ENCODE peak calls at places on chromosomes 12 and 14, in ten cellular contexts. One of them, this sample, is unnamed.

GRCh38 chr12:120234643-120235368 is 30.7 kb downstream of the PXN start:
- DNase-seq in IMR-90: peak; percentile 97
- DNase-seq in colonic mucosa: peak; percentile 74
- DNase-seq in spleen: peak; percentile 85
- DNase-seq in AG04449: peak; percentile 88
- DNase-seq in upper lobe of left lung: peak; percentile 89
- DNase-seq in AG09309: peak; percentile 86
- DNase-seq in lower leg skin: peak; percentile 91
- DNase-seq in left ventricle myocardium inferior: peak; percentile 86
- DNase-seq in GM12878: no peak
- DNase-seq in this sample: peak; percentile 99

GRCh38 chr14:56751471-56751870 is 58.8 kb downstream of the OTX2 start:
- DNase-seq in GM12878: no peak
- DNase-seq in AG09309: no peak
- DNase-seq in colonic mucosa: no peak
- DNase-seq in lower leg skin: no peak
- DNase-seq in IMR-90: no peak
- DNase-seq in left ventricle myocardium inferior: no peak
- DNase-seq in spleen: no peak
- DNase-seq in AG04449: no peak
- DNase-seq in upper lobe of left lung: no peak
- DNase-seq in this sample: no peak

GRCh38 chr12:114735011-114735410 is 51.0 kb upstream of the TBX3 start:
- DNase-seq in upper lobe of left lung: no peak
- DNase-seq in spleen: no peak
- DNase-seq in lower leg skin: no peak
- DNase-seq in AG09309: no peak
- DNase-seq in IMR-90: no peak
- DNase-seq in AG04449: no peak
- DNase-seq in GM12878: no peak
- DNase-seq in left ventricle myocardium inferior: no peak
- DNase-seq in colonic mucosa: no peak
- DNase-seq in this sample: no peak

GRCh38 chr12:120710805-120711296 is 593 bp downstream of the UNC119B start:
- DNase-seq in IMR-90: no peak
- DNase-seq in colonic mucosa: peak; percentile 51
- DNase-seq in GM12878: no peak
- DNase-seq in AG04449: no peak
- DNase-seq in AG09309: no peak
- DNase-seq in spleen: peak; percentile 87
- DNase-seq in lower leg skin: no peak
- DNase-seq in upper lobe of left lung: peak; percentile 51
- DNase-seq in left ventricle myocardium inferior: no peak
- DNase-seq in this sample: no peak

GRCh38 chr14:90381999-90382451 is 14.8 kb upstream of the CALM1 start:
- DNase-seq in spleen: no peak
- DNase-seq in upper lobe of left lung: peak; percentile 90
- DNase-seq in IMR-90: no peak
- DNase-seq in AG09309: no peak
- DNase-seq in left ventricle myocardium inferior: no peak
- DNase-seq in colonic mucosa: peak; percentile 94
- DNase-seq in GM12878: no peak
- DNase-seq in lower leg skin: peak; percentile 50
- DNase-seq in AG04449: no peak
- DNase-seq in this sample: peak; percentile 26

GRCh38 chr12:120677765-120678473 is 9.0 kb upstream of the MLEC start:
- DNase-seq in lower leg skin: no peak
- DNase-seq in spleen: no peak
- DNase-seq in AG09309: no peak
- DNase-seq in colonic mucosa: no peak
- DNase-seq in IMR-90: no peak
- DNase-seq in left ventricle myocardium inferior: peak; percentile 47
- DNase-seq in AG04449: no peak
- DNase-seq in GM12878: peak; percentile 82
- DNase-seq in upper lobe of left lung: no peak
- DNase-seq in this sample: peak; percentile 83

GRCh38 chr12:12916135-12916956 is 25.0 kb downstream of the GPRC5A start:
- DNase-seq in GM12878: no peak
- DNase-seq in AG04449: no peak
- DNase-seq in IMR-90: peak; percentile 73
- DNase-seq in spleen: peak; percentile 94
- DNase-seq in left ventricle myocardium inferior: peak; percentile 84
- DNase-seq in lower leg skin: peak; percentile 89
- DNase-seq in AG09309: no peak
- DNase-seq in upper lobe of left lung: peak; percentile 86
- DNase-seq in colonic mucosa: peak; percentile 89
- DNase-seq in this sample: peak; percentile 92

GRCh38 chr14:90924618-90925345 is 108.6 kb upstream of the TTC7B start:
- DNase-seq in upper lobe of left lung: peak; percentile 44
- DNase-seq in AG09309: peak; percentile 28
- DNase-seq in left ventricle myocardium inferior: no peak
- DNase-seq in colonic mucosa: no peak
- DNase-seq in GM12878: no peak
- DNase-seq in AG04449: no peak
- DNase-seq in lower leg skin: no peak
- DNase-seq in spleen: no peak
- DNase-seq in IMR-90: peak; percentile 2
- DNase-seq in this sample: peak; percentile 45

GRCh38 chr14:41605550-41606248 is 977 bp upstream of the LRFN5 start:
- DNase-seq in IMR-90: peak; percentile 46
- DNase-seq in colonic mucosa: peak; percentile 17
- DNase-seq in lower leg skin: no peak
- DNase-seq in left ventricle myocardium inferior: no peak
- DNase-seq in GM12878: no peak
- DNase-seq in upper lobe of left lung: no peak
- DNase-seq in AG04449: no peak
- DNase-seq in spleen: no peak
- DNase-seq in AG09309: no peak
- DNase-seq in this sample: peak; percentile 33

GRCh38 chr12:2890388-2891239 is at the start of gene TULP3:
- DNase-seq in AG04449: peak; percentile 80
- DNase-seq in spleen: peak; percentile 99
- DNase-seq in left ventricle myocardium inferior: peak; percentile 99
- DNase-seq in upper lobe of left lung: peak; percentile 98
- DNase-seq in colonic mucosa: peak; percentile 99
- DNase-seq in AG09309: peak; percentile 87
- DNase-seq in lower leg skin: peak; percentile 98
- DNase-seq in GM12878: peak; percentile 78
- DNase-seq in IMR-90: peak; percentile 96
- DNase-seq in this sample: peak; percentile 98
- TF ChIP-seq CTCF in AG04449: peak; percentile 8
- TF ChIP-seq CTCF in spleen: peak; percentile 32
- TF ChIP-seq CTCF in left ventricle myocardium inferior: peak; percentile 22
- TF ChIP-seq CTCF in upper lobe of left lung: peak; percentile 15
- TF ChIP-seq CTCF in colonic mucosa: no peak
- TF ChIP-seq CTCF in AG09309: peak; percentile 6
- TF ChIP-seq CTCF in lower leg skin: no peak
- TF ChIP-seq CTCF in GM12878: peak; percentile 3
- TF ChIP-seq CTCF in IMR-90: peak; percentile 18
- TF ChIP-seq CTCF in this sample: no peak

GRCh38 chr12:118342115-118342514 is 30.6 kb downstream of the TAOK3 start:
- DNase-seq in upper lobe of left lung: no peak
- DNase-seq in IMR-90: no peak
- DNase-seq in lower leg skin: no peak
- DNase-seq in GM12878: no peak
- DNase-seq in colonic mucosa: no peak
- DNase-seq in spleen: no peak
- DNase-seq in AG09309: no peak
- DNase-seq in left ventricle myocardium inferior: no peak
- DNase-seq in AG04449: no peak
- DNase-seq in this sample: no peak

GRCh38 chr12:118350908-118351592 is 21.7 kb downstream of the TAOK3 start:
- DNase-seq in spleen: no peak
- DNase-seq in AG04449: no peak
- DNase-seq in upper lobe of left lung: no peak
- DNase-seq in IMR-90: no peak
- DNase-seq in GM12878: no peak
- DNase-seq in AG09309: no peak
- DNase-seq in lower leg skin: no peak
- DNase-seq in colonic mucosa: no peak
- DNase-seq in left ventricle myocardium inferior: no peak
- DNase-seq in this sample: no peak

GRCh38 chr12:118345355-118345754 is 27.4 kb downstream of the TAOK3 start:
- DNase-seq in IMR-90: no peak
- DNase-seq in AG09309: no peak
- DNase-seq in left ventricle myocardium inferior: no peak
- DNase-seq in GM12878: no peak
- DNase-seq in spleen: no peak
- DNase-seq in AG04449: no peak
- DNase-seq in colonic mucosa: no peak
- DNase-seq in lower leg skin: no peak
- DNase-seq in upper lobe of left lung: no peak
- DNase-seq in this sample: no peak

GRCh38 chr12:118344829-118345228 is 27.9 kb downstream of the TAOK3 start:
- DNase-seq in left ventricle myocardium inferior: no peak
- DNase-seq in AG09309: no peak
- DNase-seq in upper lobe of left lung: no peak
- DNase-seq in GM12878: no peak
- DNase-seq in colonic mucosa: no peak
- DNase-seq in IMR-90: no peak
- DNase-seq in lower leg skin: no peak
- DNase-seq in AG04449: no peak
- DNase-seq in spleen: no peak
- DNase-seq in this sample: no peak

GRCh38 chr12:118346895-118347294 is 25.8 kb downstream of the TAOK3 start:
- DNase-seq in spleen: no peak
- DNase-seq in AG09309: no peak
- DNase-seq in colonic mucosa: no peak
- DNase-seq in lower leg skin: no peak
- DNase-seq in IMR-90: no peak
- DNase-seq in left ventricle myocardium inferior: no peak
- DNase-seq in GM12878: no peak
- DNase-seq in AG04449: no peak
- DNase-seq in upper lobe of left lung: no peak
- DNase-seq in this sample: no peak
- H3K4me3 ChIP-seq in spleen: no peak overlapping the region
- H3K4me3 ChIP-seq in AG09309: no peak overlapping the region
- H3K4me3 ChIP-seq in colonic mucosa: no peak overlapping the region
- H3K4me3 ChIP-seq in lower leg skin: no peak overlapping the region
- H3K4me3 ChIP-seq in IMR-90: no peak overlapping the region
- H3K4me3 ChIP-seq in left ventricle myocardium inferior: no peak overlapping the region
- H3K4me3 ChIP-seq in GM12878: no peak overlapping the region
- H3K4me3 ChIP-seq in AG04449: no peak overlapping the region
- H3K4me3 ChIP-seq in upper lobe of left lung: no peak overlapping the region
- H3K4me3 ChIP-seq in this sample: no peak overlapping the region

DNA sequence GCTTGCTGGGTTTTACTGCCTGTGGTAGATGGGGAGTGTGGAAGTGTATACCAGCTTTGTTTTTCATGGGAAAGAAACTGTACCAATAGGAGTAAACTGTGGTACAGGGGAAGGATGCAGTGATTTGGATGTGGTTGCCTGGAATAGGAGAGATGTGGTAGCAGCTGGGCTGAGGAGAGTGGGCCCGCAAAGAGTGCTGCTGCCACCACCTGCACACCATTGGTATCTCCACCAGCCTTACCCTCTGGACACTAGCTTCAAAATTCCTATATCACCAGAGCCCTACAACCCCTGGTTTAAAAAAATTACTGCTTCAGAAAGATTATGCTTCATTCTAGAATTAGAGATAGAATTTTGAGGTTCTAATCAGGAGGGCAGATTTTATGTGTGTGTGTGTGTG is 53.6 kb downstream of the AKAP6 start:
- DNase-seq in colonic mucosa: no peak
- DNase-seq in IMR-90: no peak
- DNase-seq in upper lobe of left lung: no peak
- DNase-seq in lower leg skin: no peak
- DNase-seq in AG04449: no peak
- DNase-seq in GM12878: no peak
- DNase-seq in spleen: no peak
- DNase-seq in left ventricle myocardium inferior: no peak
- DNase-seq in AG09309: no peak
- DNase-seq in this sample: peak; percentile 45
- TF ChIP-seq CTCF in colonic mucosa: no peak
- TF ChIP-seq CTCF in IMR-90: peak; percentile 39
- TF ChIP-seq CTCF in upper lobe of left lung: no peak
- TF ChIP-seq CTCF in lower leg skin: no peak
- TF ChIP-seq CTCF in AG04449: peak; percentile 67
- TF ChIP-seq CTCF in GM12878: peak; percentile 35
- TF ChIP-seq CTCF in spleen: no peak
- TF ChIP-seq CTCF in left ventricle myocardium inferior: peak; percentile 49
- TF ChIP-seq CTCF in AG09309: peak; percentile 68
- TF ChIP-seq CTCF in this sample: peak; percentile 68

DNA sequence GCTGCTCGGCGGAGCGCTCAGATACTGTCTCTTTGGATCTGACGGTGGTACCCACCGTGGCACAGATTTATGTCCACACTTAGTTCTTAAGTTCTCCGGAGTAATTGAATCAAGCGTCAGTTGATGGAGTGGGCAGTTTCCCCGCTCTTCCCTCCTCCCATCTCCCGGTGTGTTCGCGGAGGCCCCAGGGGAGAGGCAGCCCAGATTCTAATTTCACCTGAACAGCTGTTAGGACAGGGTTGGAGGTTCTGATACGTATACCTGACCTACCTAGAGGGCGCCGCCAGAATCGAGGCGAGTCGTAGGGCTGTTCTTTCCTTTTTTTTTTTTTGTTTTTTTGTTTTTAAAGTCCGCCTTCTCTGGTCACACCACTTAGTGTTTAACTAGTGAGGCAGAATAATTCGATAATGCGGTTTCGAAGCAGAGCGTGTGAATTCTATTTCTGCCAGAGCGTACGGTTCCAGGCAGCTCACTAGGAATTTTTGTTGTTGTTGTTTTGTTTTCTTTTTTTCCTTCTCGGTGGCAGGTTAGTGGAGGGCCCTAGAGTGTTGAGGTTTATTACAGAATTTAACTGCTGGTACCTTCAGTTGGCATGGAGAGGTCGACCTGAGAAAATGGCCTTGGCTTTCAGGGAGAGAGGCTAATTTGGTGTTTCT is 22.3 kb upstream of the GNS start:
- DNase-seq in lower leg skin: no peak
- DNase-seq in AG04449: no peak
- DNase-seq in spleen: peak; percentile 77
- DNase-seq in upper lobe of left lung: peak; percentile 32
- DNase-seq in AG09309: no peak
- DNase-seq in colonic mucosa: peak; percentile 52
- DNase-seq in GM12878: no peak
- DNase-seq in IMR-90: no peak
- DNase-seq in left ventricle myocardium inferior: no peak
- DNase-seq in this sample: no peak
- H3K4me3 ChIP-seq in lower leg skin: peak overlapping the region; percentile 26
- H3K4me3 ChIP-seq in AG04449: no peak overlapping the region
- H3K4me3 ChIP-seq in spleen: peak overlapping the region; percentile 58
- H3K4me3 ChIP-seq in upper lobe of left lung: peak overlapping the region; percentile 73
- H3K4me3 ChIP-seq in AG09309: no peak overlapping the region
- H3K4me3 ChIP-seq in colonic mucosa: peak overlapping the region; percentile 49
- H3K4me3 ChIP-seq in GM12878: peak overlapping the region; percentile 65
- H3K4me3 ChIP-seq in IMR-90: no peak overlapping the region
- H3K4me3 ChIP-seq in left ventricle myocardium inferior: peak overlapping the region; percentile 79
- H3K4me3 ChIP-seq in this sample: no peak overlapping the region

This sample was measured in cardiac fibroblast.